ENCODE peak calls at places on chromosomes 11 and 22, in ten cellular contexts. A, N, I, B, Y, R, K, U, L and O are unnamed samples. For H3K27me3, the result is how much of the 10 kb centered on the place peaks cover.

GRCh38 chr11:76074178-76075112 is 131.9 kb downstream of the WNT11 start:
- DNase-seq in A (no peak), N (peak), I (no peak), B (no peak), Y (no peak), R (no peak), K (no peak), U (no peak), L (peak), O (no peak)

GRCh38 chr11:109267293-109268095 is 154.5 kb upstream of the C11orf87 start:
- DNase-seq in A (no peak), N (peak), I (no peak), B (no peak), Y (no peak), R (no peak), K (no peak), U (no peak), L (no peak), O (no peak)

GRCh38 chr22:33139937-33140336 is 81.8 kb upstream of the SYN3 start:
- DNase-seq in A (no peak), N (no peak), I (no peak), B (no peak), Y (no peak), R (no peak), K (no peak), U (no peak), L (no peak), O (no peak)

GRCh38 chr11:69580529-69580928 is 60.4 kb upstream of the CCND1 start:
- DNase-seq in A (no peak), N (no peak), I (no peak), B (no peak), Y (no peak), R (no peak), K (no peak), U (no peak), L (no peak), O (no peak)

GRCh38 chr22:38383417-38383816 is 66.2 kb upstream of the CSNK1E start:
- DNase-seq in A (no peak), N (no peak), I (no peak), B (no peak), Y (no peak), R (no peak), K (no peak), U (no peak), L (no peak), O (no peak)

GRCh38 chr11:44007746-44008501 is 39.9 kb upstream of the ACCSL start:
- DNase-seq in A (no peak), N (no peak), I (no peak), B (peak), Y (no peak), R (no peak), K (no peak), U (no peak), L (no peak), O (no peak)

GRCh38 chr11:14902650-14903350 is 10.8 kb upstream of the CYP2R1 start:
- DNase-seq in A (no peak), N (peak), I (no peak), B (no peak), Y (no peak), R (no peak), K (peak), U (no peak), L (no peak), O (no peak)

GRCh38 chr11:92826597-92826996 is 142.9 kb upstream of the MTNR1B start:
- DNase-seq in A (no peak), N (no peak), I (no peak), B (no peak), Y (no peak), R (no peak), K (no peak), U (no peak), L (no peak), O (no peak)

GRCh38 chr11:63518548-63518947 is 12.7 kb downstream of the LGALS12 start:
- DNase-seq in A (no peak), N (peak), I (no peak), B (no peak), Y (no peak), R (no peak), K (no peak), U (no peak), L (peak), O (no peak)

GRCh38 chr11:63909621-63910506 is 7.1 kb downstream of the RCOR2 start:
- DNase-seq in A (no peak), N (no peak), I (no peak), B (no peak), Y (no peak), R (peak), K (no peak), U (no peak), L (no peak), O (no peak)

GRCh38 chr11:9206496-9206895 is 58.7 kb downstream of the DENND5A start:
- DNase-seq in A (no peak), N (peak), I (no peak), B (no peak), Y (no peak), R (no peak), K (no peak), U (no peak), L (no peak), O (no peak)

GRCh38 chr11:34180045-34180813 is 74.8 kb downstream of the NAT10 start:
- DNase-seq in A (no peak), N (no peak), I (no peak), B (no peak), Y (no peak), R (no peak), K (no peak), U (no peak), L (no peak), O (no peak)

GRCh38 chr22:24118689-24119384 is 62.5 kb upstream of the SUSD2 start:
- DNase-seq in A (peak), N (no peak), I (no peak), B (no peak), Y (no peak), R (no peak), K (no peak), U (no peak), L (no peak), O (peak)

GRCh38 chr11:16191212-16191851 is 165.0 kb downstream of the SOX6 start:
- DNase-seq in A (no peak), N (no peak), I (no peak), B (no peak), Y (no peak), R (no peak), K (no peak), U (no peak), L (peak), O (no peak)

GRCh38 chr11:64727131-64727530 is 4.1 kb upstream of the NRXN2 start:
- DNase-seq in A (no peak), N (no peak), I (no peak), B (no peak), Y (no peak), R (no peak), K (no peak), U (no peak), L (no peak), O (no peak)

GRCh38 chr11:122159173-122159701 is 43.2 kb upstream of the BLID start:
- DNase-seq in A (peak), N (peak), I (no peak), B (no peak), Y (no peak), R (peak), K (no peak), U (no peak), L (no peak), O (no peak)

GRCh38 chr11:72395993-72396392 is 38.3 kb downstream of the CLPB start:
- DNase-seq in A (no peak), N (no peak), I (no peak), B (no peak), Y (no peak), R (no peak), K (no peak), U (no peak), L (no peak), O (no peak)

GRCh38 chr22:44801476-44801875 is 49.1 kb downstream of the ARHGAP8 start:
- DNase-seq in A (no peak), N (no peak), I (no peak), B (no peak), Y (no peak), R (no peak), K (no peak), U (no peak), L (no peak), O (no peak)

GRCh38 chr11:110027627-110028371 is 65.4 kb upstream of the ZC3H12C start:
- DNase-seq in A (no peak), N (no peak), I (no peak), B (no peak), Y (no peak), R (no peak), K (no peak), U (no peak), L (no peak), O (no peak)

GRCh38 chr11:18013790-18014507 is 1.1 kb upstream of the SERGEF start:
- DNase-seq in A (no peak), N (peak), I (no peak), B (no peak), Y (no peak), R (no peak), K (no peak), U (no peak), L (peak), O (no peak)

GRCh38 chr22:27370987-27371386 is 430.6 kb downstream of the MN1 start:
- DNase-seq in A (no peak), N (no peak), I (no peak), B (no peak), Y (no peak), R (no peak), K (no peak), U (no peak), L (no peak), O (no peak)

GRCh38 chr22:27370281-27370680 is 431.3 kb downstream of the MN1 start:
- DNase-seq in A (no peak), N (peak), I (no peak), B (no peak), Y (no peak), R (no peak), K (no peak), U (no peak), L (peak), O (no peak)

GRCh38 chr22:27372364-27372763 is 429.2 kb downstream of the MN1 start:
- DNase-seq in A (no peak), N (no peak), I (no peak), B (no peak), Y (no peak), R (no peak), K (no peak), U (no peak), L (no peak), O (no peak)

GRCh38 chr22:27377501-27377900 is 424.1 kb downstream of the MN1 start:
- DNase-seq in A (no peak), N (no peak), I (no peak), B (no peak), Y (no peak), R (no peak), K (peak), U (no peak), L (no peak), O (no peak)

DNA sequence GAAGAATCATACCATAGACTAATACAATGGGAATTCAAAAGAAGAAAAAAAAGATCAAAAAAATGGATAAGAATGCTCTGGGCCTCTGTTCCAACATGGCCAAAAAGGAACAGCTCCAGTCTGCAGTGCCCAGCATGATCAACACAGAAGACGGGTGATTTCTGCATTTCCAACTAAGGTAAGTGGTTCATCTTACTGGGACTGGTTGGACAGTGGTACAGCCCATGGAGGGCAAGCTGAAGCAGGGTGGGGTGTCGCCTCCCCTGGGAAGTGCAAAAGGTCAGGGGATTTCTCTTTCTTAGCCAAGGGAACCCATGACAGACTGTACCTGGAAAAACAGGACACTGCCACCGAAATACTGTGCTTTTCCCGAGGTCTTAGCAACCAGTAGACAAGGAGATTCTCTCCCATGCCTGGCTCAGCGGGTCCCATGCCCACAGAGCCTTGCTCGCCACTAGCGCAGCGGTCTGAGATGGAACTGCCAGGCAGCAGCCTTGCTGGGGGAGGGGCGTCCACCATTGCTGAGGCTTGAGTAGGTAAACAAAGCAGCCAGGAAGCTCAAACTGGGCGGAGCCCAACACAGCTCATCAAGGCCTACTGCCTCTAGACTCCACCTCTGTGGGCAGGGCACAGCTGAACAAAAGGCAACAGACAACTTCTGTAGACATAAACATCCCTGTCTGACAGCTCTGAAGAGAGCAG is 428.4 kb downstream of the MN1 start:
- DNase-seq in A (no peak), N (no peak), I (no peak), B (no peak), Y (no peak), R (peak), K (peak), U (no peak), L (peak), O (no peak)
- H3K4me3 ChIP-seq in A (no peak), N (no peak), I (no peak), B (no peak), Y (no peak), R (no peak), K (no peak), U (no peak), L (no peak), O (no peak)

GRCh38 chr11:2312232-2313042 is 10.6 kb downstream of the TSPAN32 start:
- DNase-seq in A (peak), N (peak), I (no peak), B (no peak), Y (no peak), R (no peak), K (peak), U (no peak), L (no peak), O (peak)

GRCh38 chr11:2310073-2310785 is 8.4 kb downstream of the TSPAN32 start:
- DNase-seq in A (no peak), N (no peak), I (no peak), B (no peak), Y (no peak), R (no peak), K (no peak), U (no peak), L (no peak), O (no peak)

GRCh38 chr11:2310786-2311455 is 9.1 kb downstream of the TSPAN32 start:
- DNase-seq in A (no peak), N (no peak), I (no peak), B (no peak), Y (no peak), R (no peak), K (no peak), U (no peak), L (no peak), O (no peak)

GRCh38 chr11:2313051-2313951 is 11.5 kb downstream of the TSPAN32 start:
- DNase-seq in A (peak), N (no peak), I (no peak), B (no peak), Y (no peak), R (no peak), K (peak), U (no peak), L (peak), O (no peak)

GRCh38 chr11:2311456-2312201 is 9.8 kb downstream of the TSPAN32 start:
- DNase-seq in A (no peak), N (no peak), I (no peak), B (no peak), Y (no peak), R (no peak), K (peak), U (no peak), L (no peak), O (peak)
- H3K27me3 ChIP-seq in A (under half), N (under half), I (under half), B (under half), Y (under half), R (under half), K (under half), U (under half), L (under half), O (under half)

DNA sequence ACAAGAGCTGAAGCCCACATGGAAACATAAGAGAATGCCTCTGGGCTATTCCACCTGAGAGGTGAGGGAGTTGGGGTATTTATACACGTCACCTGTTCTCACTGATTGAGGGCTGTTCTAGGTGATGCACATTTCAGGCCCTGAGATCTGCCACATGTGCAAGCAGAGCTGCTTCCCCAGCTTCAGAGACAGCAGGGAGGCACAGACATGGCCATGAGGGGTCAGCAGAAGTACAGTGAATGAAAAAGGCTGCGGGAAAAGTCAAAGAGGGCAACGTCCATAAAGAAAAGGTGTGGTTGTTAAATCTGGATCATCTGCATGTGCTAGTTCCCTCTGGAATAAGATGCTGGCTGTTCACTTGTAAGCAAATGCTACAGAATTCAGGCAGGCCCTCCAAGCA is 75.4 kb downstream of the GAB4 start:
- DNase-seq in A (no peak), N (no peak), I (no peak), B (no peak), Y (no peak), R (no peak), K (no peak), U (no peak), L (peak), O (no peak)
- TF ChIP-seq CTCF in A (no peak), N (no peak), I (no peak), B (no peak), Y (no peak), R (no peak), K (no peak), U (no peak), L (peak), O (peak)

GRCh38 chr22:42500836-42501179 is 18.8 kb downstream of the RRP7A start:
- DNase-seq in A (no peak), N (no peak), I (no peak), B (no peak), Y (no peak), R (no peak), K (no peak), U (no peak), L (no peak), O (no peak)

GRCh38 chr22:42500164-42500835 is 19.3 kb downstream of the RRP7A start:
- DNase-seq in A (peak), N (peak), I (peak), B (peak), Y (peak), R (peak), K (peak), U (peak), L (peak), O (peak)
- H3K4me3 ChIP-seq in A (peak), N (no peak), I (no peak), B (peak), Y (peak), R (peak), K (no peak), U (peak), L (peak), O (peak)

GRCh38 chr11:11677672-11678356 is 56.0 kb upstream of the GALNT18 start:
- DNase-seq in A (no peak), N (no peak), I (no peak), B (no peak), Y (no peak), R (no peak), K (no peak), U (no peak), L (no peak), O (no peak)
- H3K27me3 ChIP-seq in A (under half), N (under half), I (under half), B (under half), Y (under half), R (under half), K (under half), U (under half), L (under half), O (under half)

GRCh38 chr22:39409630-39410029 is 10.1 kb downstream of the TAB1 start:
- DNase-seq in A (no peak), N (no peak), I (no peak), B (no peak), Y (no peak), R (no peak), K (no peak), U (no peak), L (no peak), O (no peak)

GRCh38 chr22:39414377-39414776 is 14.8 kb downstream of the TAB1 start:
- DNase-seq in A (no peak), N (no peak), I (no peak), B (no peak), Y (no peak), R (no peak), K (no peak), U (no peak), L (no peak), O (no peak)

GRCh38 chr22:39405346-39406085 is 5.9 kb downstream of the TAB1 start:
- DNase-seq in A (no peak), N (peak), I (no peak), B (no peak), Y (no peak), R (no peak), K (no peak), U (no peak), L (no peak), O (peak)

GRCh38 chr22:39408173-39408572 is 8.6 kb downstream of the TAB1 start:
- DNase-seq in A (no peak), N (no peak), I (no peak), B (no peak), Y (peak), R (no peak), K (no peak), U (no peak), L (no peak), O (no peak)

DNA sequence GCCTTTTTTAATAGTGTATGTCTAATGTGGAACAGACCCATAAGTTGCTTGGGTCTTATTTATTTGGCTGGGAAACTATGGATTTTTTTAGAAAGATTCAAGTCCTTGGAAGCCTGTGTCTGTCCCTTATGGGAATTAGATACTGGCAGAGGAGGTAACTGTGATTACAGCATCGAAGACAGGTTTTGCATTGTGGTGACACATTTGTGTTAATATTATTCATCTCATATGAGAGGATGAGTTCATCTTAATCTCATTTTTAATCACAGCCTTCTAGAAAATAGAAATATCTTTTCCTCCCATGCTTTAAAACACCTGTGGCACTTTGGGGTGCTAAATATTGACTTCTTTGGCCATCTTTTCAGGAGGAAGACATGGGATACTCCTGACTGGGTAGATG is 9.2 kb downstream of the TAB1 start:
- DNase-seq in A (no peak), N (no peak), I (no peak), B (no peak), Y (no peak), R (no peak), K (no peak), U (no peak), L (no peak), O (no peak)
- TF ChIP-seq CTCF in A (no peak), N (no peak), I (no peak), B (no peak), Y (no peak), R (no peak), K (no peak), U (no peak), L (no peak), O (no peak)

GRCh38 chr11:100525197-100525596 is 161.9 kb upstream of the ARHGAP42 start:
- DNase-seq in A (no peak), N (no peak), I (no peak), B (no peak), Y (no peak), R (no peak), K (no peak), U (no peak), L (no peak), O (no peak)

GRCh38 chr11:100525635-100526034 is 161.5 kb upstream of the ARHGAP42 start:
- DNase-seq in A (no peak), N (no peak), I (peak), B (no peak), Y (no peak), R (peak), K (no peak), U (no peak), L (peak), O (no peak)

GRCh38 chr11:100528872-100529416 is 158.1 kb upstream of the ARHGAP42 start:
- DNase-seq in A (no peak), N (no peak), I (no peak), B (no peak), Y (no peak), R (no peak), K (no peak), U (no peak), L (no peak), O (no peak)
- H3K4me3 ChIP-seq in A (no peak), N (no peak), I (no peak), B (no peak), Y (no peak), R (no peak), K (no peak), U (no peak), L (no peak), O (no peak)